ENCODE peak calls at places on chromosomes 6 and 20, in four cellular contexts. N is H1, Z is dorsolateral prefrontal cortex, T is fibroblast of lung. L is an unnamed sample.

GRCh38 chr20:62623488-62624324 is 18.6 kb upstream of the SLCO4A1 start:
- DNase-seq in N (peak), Z (no peak), T (peak), L (peak)

GRCh38 chr6:14396826-14397517 is 279.4 kb downstream of the CD83 start:
- DNase-seq in Z (no peak), T (peak), N (peak), L (no peak)

GRCh38 chr20:9442858-9443257 is 71.5 kb upstream of the LAMP5 start:
- DNase-seq in Z (no peak), T (no peak), N (no peak), L (no peak)

GRCh38 chr6:14703586-14703985 is 542.3 kb upstream of the JARID2 start:
- DNase-seq in Z (no peak), T (peak), N (no peak), L (peak)

GRCh38 chr6:135837735-135838449 is 13.6 kb upstream of the PDE7B start:
- DNase-seq in N (no peak), T (no peak), Z (no peak), L (no peak)

GRCh38 chr20:1242530-1242929 is 16.7 kb downstream of the RAD21L1 start:
- DNase-seq in T (peak), Z (no peak), N (no peak), L (peak)

GRCh38 chr6:27290065-27290849 is 21.8 kb downstream of the POM121L2 start:
- DNase-seq in T (no peak), N (peak), Z (no peak), L (no peak)

GRCh38 chr20:36624068-36624813 is 18.7 kb downstream of the RAB5IF start:
- DNase-seq in N (no peak), Z (no peak), T (no peak), L (no peak)

GRCh38 chr6:4668271-4669179 is 107.7 kb upstream of the CDYL start:
- DNase-seq in Z (no peak), T (no peak), N (peak), L (peak)

GRCh38 chr6:151452750-151453427 is 963 bp upstream of the RMND1 start:
- DNase-seq in N (no peak), T (peak), Z (no peak), L (no peak)

GRCh38 chr6:163947276-163947675 is 532.8 kb downstream of the QKI start:
- DNase-seq in N (no peak), T (no peak), Z (no peak), L (no peak)

GRCh38 chr6:133787122-133787521 is 101.8 kb upstream of the TCF21 start:
- DNase-seq in N (no peak), Z (no peak), T (no peak), L (no peak)

GRCh38 chr6:84062519-84063154 is 29.1 kb downstream of the MRAP2 start:
- DNase-seq in Z (no peak), N (no peak), T (no peak), L (no peak)

GRCh38 chr6:34151321-34152041 is 5.6 kb upstream of the GRM4 start:
- DNase-seq in N (peak), Z (no peak), T (no peak), L (no peak)

GRCh38 chr20:55580475-55580874 is 424.8 kb downstream of the CBLN4 start:
- DNase-seq in T (no peak), N (no peak), Z (no peak), L (no peak)

GRCh38 chr6:143007626-143008025 is 53.1 kb upstream of the AIG1 start:
- DNase-seq in N (no peak), T (no peak), Z (no peak), L (peak)

GRCh38 chr20:38748863-38749153 is 548 bp downstream of the ACTR5 start:
- DNase-seq in T (no peak), Z (no peak), N (peak), L (no peak)

GRCh38 chr20:36399969-36400545 is 93.9 kb downstream of the DLGAP4 start:
- DNase-seq in N (no peak), T (no peak), Z (no peak), L (no peak)

GRCh38 chr6:12163744-12164507 is 126.2 kb upstream of the EDN1 start:
- DNase-seq in Z (no peak), T (no peak), N (no peak), L (no peak)

GRCh38 chr6:12313311-12313991 is 23.3 kb downstream of the EDN1 start:
- DNase-seq in N (no peak), Z (no peak), T (no peak), L (no peak)

GRCh38 chr6:159578629-159579028 is 114.4 kb downstream of the SOD2 start:
- DNase-seq in Z (no peak), T (no peak), N (no peak), L (no peak)

GRCh38 chr6:35757461-35758123 is 18.8 kb upstream of the CLPSL2 start:
- DNase-seq in Z (no peak), T (peak), N (no peak), L (no peak)

GRCh38 chr6:139295906-139296305 is 4.1 kb upstream of the TXLNB start:
- DNase-seq in Z (no peak), T (no peak), N (no peak), L (no peak)

GRCh38 chr6:68443704-68444103 is 191.4 kb upstream of the ADGRB3 start:
- DNase-seq in Z (no peak), T (no peak), N (no peak), L (no peak)
- TF ChIP-seq CTCF in Z (no peak), T (no peak), N (no peak), L (no peak)

DNA sequence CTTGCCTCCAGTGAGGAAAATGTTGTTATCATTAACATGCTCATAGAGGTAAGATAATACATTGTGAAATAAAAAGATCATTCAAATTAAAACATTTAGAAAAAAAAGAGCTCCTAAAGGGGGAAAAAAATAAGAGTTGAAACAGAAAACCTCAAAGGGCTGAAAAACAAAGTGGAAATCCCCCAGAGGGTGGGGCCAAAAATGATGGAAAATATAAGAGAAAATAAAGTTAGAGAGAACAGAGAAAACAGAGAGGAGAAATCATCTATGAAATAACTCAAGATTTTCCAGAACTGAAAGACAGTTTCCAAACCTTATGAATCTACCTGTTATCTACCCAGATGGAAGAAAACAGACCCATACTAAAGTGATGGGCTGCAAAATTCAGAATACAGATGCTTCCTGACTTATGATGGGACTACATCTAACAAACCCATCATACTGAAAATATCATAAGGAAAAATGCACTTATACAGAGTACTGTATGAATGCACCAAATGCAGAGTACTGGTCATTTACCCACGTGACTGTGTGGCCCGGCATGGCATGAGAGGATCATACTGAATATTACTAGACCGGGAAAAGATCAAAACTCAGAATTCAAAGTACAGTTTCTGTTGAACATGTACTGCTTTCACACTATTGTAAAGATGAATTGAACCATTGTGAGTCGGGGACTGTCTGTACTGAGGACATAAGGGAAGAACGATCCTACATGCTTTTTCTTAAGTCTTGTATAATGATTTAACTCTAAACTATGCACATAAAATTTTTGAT is 4.0 kb downstream of the ZBTB24 start:
- DNase-seq in T (no peak), Z (no peak), N (no peak), L (no peak)
- H3K4me3 ChIP-seq in T (no peak), Z (peak), N (peak), L (no peak)

GRCh38 chr6:157982580-157983438 is 1.1 kb downstream of the SYNJ2 start:
- DNase-seq in Z (no peak), T (peak), N (no peak), L (no peak)
- TF ChIP-seq CTCF in Z (no peak), T (peak), N (peak), L (peak)

GRCh38 chr6:90003941-90004340 is 109.7 kb downstream of the GJA10 start:
- DNase-seq in T (no peak), Z (no peak), N (no peak), L (peak)
- H3K4me3 ChIP-seq in T (no peak), Z (no peak), N (no peak), L (no peak)

DNA sequence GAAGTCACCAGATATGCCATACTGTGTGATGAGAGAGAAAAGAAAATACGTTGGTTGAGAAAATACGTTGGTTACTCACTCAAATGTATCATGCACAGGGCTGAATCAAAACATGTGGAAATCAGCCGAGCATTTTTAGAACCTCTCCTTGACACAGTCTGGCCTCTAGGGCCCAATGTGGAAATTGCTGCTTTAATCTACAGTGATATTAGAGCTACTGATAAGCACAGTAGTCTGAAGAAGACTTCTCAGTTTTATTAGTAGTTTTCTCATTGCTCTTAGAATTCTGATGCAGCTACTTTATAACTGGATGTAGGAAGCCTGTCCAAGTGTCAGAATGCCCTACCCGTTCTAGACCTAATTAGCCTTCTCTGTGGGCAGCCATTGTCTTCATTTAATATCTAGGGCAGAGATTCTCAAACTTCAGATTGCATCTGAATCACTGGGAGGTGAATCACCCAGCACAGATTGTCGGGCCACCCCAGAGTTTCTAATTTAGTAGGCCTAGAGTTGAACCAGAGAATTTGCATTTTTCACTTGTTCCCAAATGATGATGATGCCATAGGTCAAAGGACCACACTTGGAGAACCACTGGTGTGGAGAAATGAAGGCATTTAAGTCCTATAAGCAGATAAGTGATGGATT is 229.1 kb downstream of the PLCB1 start:
- DNase-seq in N (no peak), T (peak), Z (no peak), L (no peak)
- TF ChIP-seq CTCF in N (peak), T (no peak), Z (no peak), L (no peak)

DNA sequence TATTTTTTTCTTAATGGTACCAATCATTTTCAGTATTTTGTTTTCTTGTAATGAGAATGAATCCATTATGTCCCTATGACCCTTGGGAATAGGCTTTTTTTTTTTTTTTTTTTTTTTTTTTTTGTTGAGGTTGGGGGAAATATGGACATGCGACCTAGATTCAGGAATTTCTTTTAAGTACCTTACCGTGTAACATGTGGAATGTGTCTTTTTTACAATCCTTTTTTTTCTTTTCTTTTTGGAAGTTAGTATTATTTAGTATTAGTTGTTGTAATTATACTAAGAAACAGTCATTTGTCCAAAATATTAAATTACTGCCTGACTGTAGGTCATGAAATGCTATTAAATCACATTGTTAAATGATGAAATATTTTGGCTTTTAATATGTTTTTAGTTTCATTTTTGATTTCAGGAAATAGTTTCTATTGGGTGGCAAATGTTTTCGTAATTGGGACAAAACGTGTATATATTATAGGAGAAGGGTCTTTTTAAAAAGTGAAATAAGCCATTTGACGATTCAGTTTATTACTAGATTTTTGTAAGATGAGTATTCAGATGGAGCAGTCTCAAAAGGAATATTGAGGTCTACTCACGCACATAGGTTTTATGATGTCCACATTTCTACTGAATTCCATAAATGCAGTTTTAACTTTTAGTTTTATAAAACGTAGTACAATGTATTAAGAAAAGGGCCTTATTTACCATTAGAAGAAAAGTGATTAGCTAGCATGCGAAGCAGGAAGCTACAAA is 4.9 kb downstream of the ARID1B start:
- DNase-seq in N (no peak), Z (no peak), T (peak), L (no peak)
- H3K4me3 ChIP-seq in N (peak), Z (peak), T (peak), L (peak)

L was measured in AG09309.